ENCODE peak calls at places on chromosomes 1 and 21, in seven cellular contexts. K is hepatocyte, V is astrocyte of the spinal cord, Z is spleen, R is lower leg skin, Q is adrenal gland, S is foreskin fibroblast. L is an unnamed sample.

GRCh38 chr1:235929216-235929615 is 62.5 kb upstream of the LYST start:
- DNase-seq in K (no peak), R (no peak), Z (no peak), S (peak), V (no peak), Q (no peak), L (no peak)

GRCh38 chr1:196361112-196361714 is 247.0 kb downstream of the KCNT2 start:
- DNase-seq in S (peak), R (no peak), Z (no peak), Q (no peak), K (peak), V (no peak), L (peak)

GRCh38 chr1:236095705-236096500 is 31.0 kb upstream of the NID1 start:
- DNase-seq in Z (no peak), R (no peak), V (no peak), K (no peak), Q (no peak), S (no peak), L (no peak)

GRCh38 chr1:38482080-38482826 is 377.3 kb downstream of the RRAGC start:
- DNase-seq in S (no peak), V (no peak), Q (no peak), R (no peak), K (no peak), Z (no peak), L (no peak)

GRCh38 chr1:205693421-205693991 is 13.2 kb upstream of the SLC45A3 start:
- DNase-seq in K (no peak), R (peak), V (no peak), S (no peak), Z (peak), Q (no peak), L (no peak)

GRCh38 chr1:85611390-85611789 is 30.8 kb downstream of the CCN1 start:
- DNase-seq in K (no peak), Q (no peak), S (peak), V (peak), R (no peak), Z (no peak), L (peak)

GRCh38 chr1:16296643-16297042 is 55.6 kb downstream of the FBXO42 start:
- DNase-seq in S (no peak), V (no peak), K (no peak), Z (no peak), R (no peak), Q (no peak), L (no peak)

GRCh38 chr1:47212636-47213229 is 19.3 kb downstream of the TAL1 start:
- DNase-seq in R (no peak), Q (no peak), S (no peak), K (no peak), Z (peak), V (no peak), L (no peak)

GRCh38 chr21:46459356-46460112 is 843 bp downstream of the DIP2A start:
- DNase-seq in K (peak), S (peak), Q (peak), Z (peak), R (peak), V (peak), L (no peak)

GRCh38 chr1:244450597-244451538 is 841 bp downstream of the ADSS2 start:
- DNase-seq in K (peak), S (peak), V (peak), Z (peak), Q (peak), R (peak), L (peak)

GRCh38 chr21:37367758-37368535 is 1.4 kb downstream of the DYRK1A start:
- DNase-seq in S (peak), V (peak), R (peak), K (peak), Q (peak), Z (peak), L (no peak)

GRCh38 chr1:94351441-94351840 is 66.7 kb upstream of the ABCD3 start:
- DNase-seq in K (no peak), R (no peak), V (no peak), Z (no peak), S (peak), Q (no peak), L (no peak)

GRCh38 chr1:100615686-100616085 is 77.7 kb downstream of the GPR88 start:
- DNase-seq in Q (no peak), K (no peak), V (no peak), S (no peak), Z (no peak), R (no peak), L (no peak)

GRCh38 chr1:69898403-69898947 is 306.9 kb downstream of the LRRC40 start:
- DNase-seq in S (peak), R (no peak), Z (no peak), Q (no peak), K (no peak), V (no peak), L (no peak)

GRCh38 chr1:14485285-14485684 is 113.2 kb upstream of the KAZN start:
- DNase-seq in K (no peak), Z (no peak), V (no peak), Q (no peak), R (no peak), S (no peak), L (no peak)

GRCh38 chr21:35303085-35303484 is 254.0 kb upstream of the RUNX1 start:
- DNase-seq in S (peak), R (no peak), Z (no peak), Q (no peak), K (peak), V (peak), L (peak)

GRCh38 chr1:29809446-29810120 is 573.3 kb downstream of the PTPRU start:
- DNase-seq in Z (peak), Q (no peak), V (no peak), S (no peak), R (peak), K (no peak), L (no peak)

GRCh38 chr1:19661721-19662228 is 2.9 kb upstream of the HTR6 start:
- DNase-seq in R (no peak), Z (no peak), S (peak), Q (no peak), K (peak), V (peak), L (no peak)

GRCh38 chr1:220121791-220122530 is 28.0 kb downstream of the IARS2 start:
- DNase-seq in K (peak), V (no peak), S (no peak), R (no peak), Z (no peak), Q (no peak), L (no peak)

GRCh38 chr21:44593598-44594405 is 1.5 kb upstream of the KRTAP10-6 start:
- DNase-seq in K (no peak), Q (no peak), V (no peak), S (peak), Z (no peak), R (peak), L (no peak)

GRCh38 chr1:228217551-228218344 is 9.9 kb downstream of the OBSCN start:
- DNase-seq in R (peak), Z (no peak), Q (no peak), K (no peak), S (peak), V (no peak), L (no peak)

GRCh38 chr1:178727014-178727895 is 2.2 kb downstream of the RALGPS2 start:
- DNase-seq in S (peak), Z (no peak), Q (no peak), R (no peak), V (peak), K (peak), L (no peak)
- H3K4me3 ChIP-seq in S (peak), Z (peak), Q (no peak), R (no peak), V (peak), K (peak), L (peak)

DNA sequence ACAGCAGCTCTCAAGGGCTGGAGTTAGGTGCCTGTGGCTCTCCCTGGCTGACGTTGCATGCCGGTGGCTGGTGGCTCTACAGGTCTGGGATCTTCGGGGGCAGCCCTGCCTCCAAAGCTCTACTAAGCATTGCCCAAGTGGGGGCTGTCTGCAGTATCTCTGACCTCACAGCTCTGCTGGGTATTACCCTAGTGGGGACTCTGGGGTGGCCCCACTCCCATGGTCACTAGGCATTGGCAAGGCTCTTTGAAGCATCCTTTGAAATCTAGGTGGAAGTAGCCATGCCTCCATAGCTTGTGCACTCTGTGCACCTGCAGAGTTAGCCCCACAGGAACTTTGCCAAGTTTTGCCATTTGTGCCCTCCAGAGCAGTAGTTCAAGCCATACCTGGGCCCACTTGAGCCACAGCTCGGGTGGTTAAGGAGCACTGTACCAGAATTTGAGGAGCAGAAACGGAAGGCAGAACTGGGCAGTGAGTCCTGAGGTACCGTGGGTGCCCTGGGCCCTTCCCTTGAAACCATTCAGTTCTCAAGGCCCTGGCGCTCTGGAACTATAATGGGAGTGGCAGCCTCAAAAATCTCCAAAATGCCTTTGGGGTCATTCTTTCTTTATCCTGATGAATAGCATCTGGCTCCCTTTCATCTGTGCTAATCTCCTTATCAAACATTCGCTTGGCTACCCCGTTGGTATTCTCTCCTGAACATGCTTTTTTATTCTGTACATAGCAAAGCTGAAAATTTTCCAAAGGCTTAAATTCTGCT is 15.4 kb downstream of the GJA4 start:
- DNase-seq in R (no peak), S (no peak), Z (no peak), Q (no peak), V (no peak), K (no peak), L (no peak)
- H3K4me3 ChIP-seq in R (no peak), S (no peak), Z (no peak), Q (no peak), V (no peak), K (no peak), L (no peak)

GRCh38 chr1:8314346-8315280 is 3.3 kb upstream of the SLC45A1 start:
- DNase-seq in Z (peak), Q (peak), R (peak), K (peak), S (peak), V (peak), L (peak)

GRCh38 chr1:8321612-8322011 is 3.7 kb downstream of the SLC45A1 start:
- DNase-seq in Q (no peak), S (no peak), K (no peak), V (no peak), Z (no peak), R (no peak), L (no peak)

GRCh38 chr1:8315573-8316475 is 2.1 kb upstream of the SLC45A1 start:
- DNase-seq in V (no peak), Z (no peak), Q (no peak), S (peak), K (peak), R (no peak), L (no peak)

GRCh38 chr1:8318436-8318835 is 522 bp downstream of the SLC45A1 start:
- DNase-seq in K (no peak), Q (no peak), S (peak), R (no peak), V (no peak), Z (no peak), L (no peak)

GRCh38 chr1:8317647-8318360 is at the start of gene SLC45A1:
- DNase-seq in R (peak), K (peak), Z (peak), V (peak), Q (peak), S (peak), L (no peak)
- H3K4me3 ChIP-seq in R (no peak), K (peak), Z (peak), V (peak), Q (no peak), S (peak), L (peak)

GRCh38 chr1:151284013-151284577 is 2.0 kb downstream of the ZNF687 start:
- DNase-seq in K (no peak), Q (no peak), S (no peak), V (no peak), Z (no peak), R (peak), L (no peak)
- H3K4me3 ChIP-seq in K (no peak), Q (no peak), S (peak), V (peak), Z (no peak), R (no peak), L (no peak)

GRCh38 chr1:156504821-156505678 is 4.5 kb upstream of the MEF2D start:
- DNase-seq in S (peak), Z (peak), R (peak), Q (peak), K (peak), V (peak), L (peak)
- H3K4me3 ChIP-seq in S (peak), Z (no peak), R (no peak), Q (no peak), K (no peak), V (peak), L (peak)

DNA sequence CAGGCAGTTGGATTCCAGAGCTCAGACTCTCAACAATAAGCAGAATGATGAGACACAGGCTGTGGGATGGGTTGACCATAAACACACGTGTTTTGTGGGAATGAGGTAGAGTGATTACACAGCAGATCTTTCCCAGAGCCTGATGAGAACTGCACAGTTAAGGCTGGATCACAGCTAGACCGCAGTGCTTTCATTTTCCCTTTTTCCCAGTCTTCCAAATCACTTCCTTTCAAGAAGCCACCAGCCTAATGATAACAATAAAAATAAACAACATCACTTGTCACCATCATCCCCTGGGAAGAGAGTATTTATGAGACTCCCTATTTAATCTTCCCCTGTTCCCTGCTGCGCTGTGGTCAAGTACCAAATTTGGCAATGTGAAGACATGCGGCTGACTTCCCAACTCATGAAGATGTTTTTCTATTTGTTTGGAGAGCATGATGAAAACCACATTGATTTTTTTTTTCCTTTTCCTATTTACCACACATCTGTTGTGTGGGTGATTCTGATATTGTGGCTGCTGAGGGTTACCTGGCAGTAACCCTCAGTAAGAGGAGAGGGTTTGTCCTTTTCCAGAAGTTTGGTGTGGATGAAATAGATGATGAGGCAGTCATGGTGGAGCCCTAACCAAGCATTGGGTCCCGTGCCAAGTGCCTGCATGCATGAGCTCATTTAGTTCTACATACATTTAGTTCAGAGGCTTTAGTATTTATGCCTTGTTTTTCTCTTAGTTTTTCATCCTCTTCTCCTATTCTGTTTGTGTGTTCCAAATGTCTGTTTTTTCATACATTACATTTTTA is 248.9 kb upstream of the HOOK1 start:
- DNase-seq in K (peak), V (peak), Q (no peak), Z (no peak), S (peak), R (no peak), L (peak)
- H3K4me3 ChIP-seq in K (no peak), V (no peak), Q (no peak), Z (no peak), S (peak), R (no peak), L (no peak)

GRCh38 chr1:27868556-27868931 is 3.8 kb upstream of the THEMIS2 start:
- DNase-seq in Z (peak), S (no peak), R (no peak), K (no peak), V (no peak), Q (no peak), L (no peak)
- H3K4me3 ChIP-seq in Z (no peak), S (no peak), R (no peak), K (no peak), V (no peak), Q (no peak), L (no peak)

L was measured in skeletal muscle cell.